ENCODE peak calls at places on chromosomes 7 and 10, in seven cellular contexts. Y, R, E, V, H, U and Z are unnamed samples.
A peak's percentile ranks its signal among the peaks of the same experiment; 100 is the strongest.

GRCh38 chr7:35415411-35415822 is 161.5 kb upstream of the TBX20 start:
- DNase-seq in U (no peak), Y (peak; percentile 89), H (no peak), E (no peak), R (no peak), V (no peak), Z (no peak)

GRCh38 chr10:69413221-69413865 is 3.4 kb downstream of the TACR2 start:
- DNase-seq in H (peak; percentile 40), R (no peak), U (peak; percentile 86), E (no peak), V (no peak), Y (peak; percentile 79), Z (peak; percentile 69)

GRCh38 chr10:77577666-77578229 is 59.9 kb downstream of the KCNMA1 start:
- DNase-seq in V (no peak), U (no peak), Y (no peak), R (no peak), E (no peak), H (no peak), Z (no peak)

GRCh38 chr7:2032030-2032875 is 200.5 kb downstream of the MAD1L1 start:
- DNase-seq in R (no peak), V (no peak), U (peak; percentile 61), H (no peak), E (no peak), Y (peak; percentile 61), Z (no peak)

GRCh38 chr10:69089638-69090599 is 2.0 kb downstream of the SRGN start:
- DNase-seq in E (no peak), V (peak; percentile 46), H (no peak), Y (peak; percentile 73), R (no peak), U (no peak), Z (peak; percentile 63)

GRCh38 chr7:1936006-1936310 is 265.9 kb downstream of the ELFN1 start:
- DNase-seq in V (no peak), U (no peak), H (no peak), E (no peak), R (no peak), Y (no peak), Z (no peak)

GRCh38 chr7:42006801-42007394 is 230.1 kb downstream of the GLI3 start:
- DNase-seq in Y (no peak), H (no peak), E (no peak), R (no peak), V (no peak), U (no peak), Z (no peak)

GRCh38 chr10:71244638-71245419 is 32.5 kb downstream of the UNC5B start:
- DNase-seq in E (no peak), U (no peak), H (no peak), R (no peak), Y (peak; percentile 80), V (no peak), Z (no peak)

GRCh38 chr10:10831085-10831484 is 186.6 kb upstream of the CELF2 start:
- DNase-seq in H (no peak), U (peak; percentile 30), V (no peak), R (no peak), E (no peak), Y (no peak), Z (peak; percentile 4)

GRCh38 chr10:114291076-114291475 is 52.0 kb downstream of the VWA2 start:
- DNase-seq in R (no peak), V (no peak), U (no peak), E (no peak), H (no peak), Y (no peak), Z (no peak)

GRCh38 chr10:5518143-5518542 is 6.6 kb upstream of the CALML3 start:
- DNase-seq in E (no peak), H (no peak), V (no peak), U (no peak), Y (no peak), R (no peak), Z (peak; percentile 35)

GRCh38 chr10:86824151-86824550 is 67.7 kb downstream of the BMPR1A start:
- DNase-seq in V (no peak), R (no peak), U (peak; percentile 64), Y (no peak), E (no peak), H (no peak), Z (no peak)

GRCh38 chr10:127563718-127564553 is 14.8 kb downstream of the NPS start:
- DNase-seq in U (peak; percentile 18), H (peak; percentile 43), Y (no peak), E (no peak), V (no peak), R (peak; percentile 30), Z (peak; percentile 12)